ENCODE peak calls at places on chromosomes 16 and 17, in five cellular contexts. D is astrocyte, V is GM23248, B is stomach, L is iPS DF 6.9. Y is an unnamed sample. For H3K36me3 and H3K4me1, the result is how much of the 10 kb centered on the place peaks cover.

GRCh38 chr17:40058151-40058784 is 4.1 kb upstream of the MED24 start:
- DNase-seq in D (no peak), V (peak), B (no peak), L (no peak), Y (no peak)

GRCh38 chr16:56424404-56424765 is 960 bp downstream of the AMFR start:
- DNase-seq in D (no peak), V (peak), B (no peak), L (no peak), Y (no peak)

GRCh38 chr17:56217921-56218320 is 64.6 kb downstream of the ANKFN1 start:
- DNase-seq in D (no peak), V (no peak), B (no peak), L (no peak), Y (no peak)

GRCh38 chr17:49851387-49852291 is 3.8 kb upstream of the TAC4 start:
- DNase-seq in D (peak), V (peak), B (peak), L (no peak), Y (peak)

GRCh38 chr16:65751622-65752598 is 614.6 kb upstream of the CDH5 start:
- DNase-seq in D (no peak), V (no peak), B (no peak), L (no peak), Y (no peak)

GRCh38 chr17:45705123-45706009 is 78.8 kb upstream of the CRHR1 start:
- DNase-seq in D (peak), V (peak), B (no peak), L (no peak), Y (no peak)

GRCh38 chr16:68668266-68668665 is 23.2 kb downstream of the CDH3 start:
- DNase-seq in D (no peak), V (peak), B (no peak), L (no peak), Y (no peak)

GRCh38 chr17:40526668-40527067 is 25.2 kb upstream of the TNS4 start:
- DNase-seq in D (no peak), V (peak), B (no peak), L (no peak), Y (no peak)

GRCh38 chr17:27888945-27889344 is 4.2 kb downstream of the LYRM9 start:
- DNase-seq in D (no peak), V (no peak), B (peak), L (peak), Y (no peak)

GRCh38 chr16:11224894-11225676 is 30.9 kb downstream of the SOCS1 start:
- DNase-seq in D (no peak), V (no peak), B (peak), L (no peak), Y (peak)

GRCh38 chr16:79691001-79691400 is 90.5 kb upstream of the MAF start:
- DNase-seq in D (no peak), V (no peak), B (no peak), L (no peak), Y (no peak)

GRCh38 chr17:57294629-57295501 is 38.5 kb downstream of the MSI2 start:
- DNase-seq in D (peak), V (no peak), B (no peak), L (no peak), Y (peak)

GRCh38 chr16:86554917-86555762 is at the start of gene MTHFSD:
- DNase-seq in D (peak), V (peak), B (peak), L (peak), Y (peak)

GRCh38 chr17:72618018-72618509 is 474.4 kb downstream of the SLC39A11 start:
- DNase-seq in D (no peak), V (peak), B (peak), L (no peak), Y (no peak)

GRCh38 chr17:35493040-35493439 is 44.4 kb downstream of the SLFN12L start:
- DNase-seq in D (no peak), V (no peak), B (no peak), L (no peak), Y (no peak)

GRCh38 chr16:83653785-83654184 is 154.0 kb upstream of the HSBP1 start:
- DNase-seq in D (peak), V (peak), B (no peak), L (no peak), Y (no peak)

GRCh38 chr16:10571354-10571753 is 9.0 kb downstream of the EMP2 start:
- DNase-seq in D (no peak), V (no peak), B (no peak), L (no peak), Y (no peak)

GRCh38 chr17:48179071-48179945 is 71.7 kb downstream of the SNX11 start:
- DNase-seq in D (peak), V (no peak), B (no peak), L (no peak), Y (no peak)

GRCh38 chr16:53175118-53175517 is 120.3 kb downstream of the CHD9 start:
- DNase-seq in D (no peak), V (no peak), B (no peak), L (no peak), Y (no peak)

GRCh38 chr17:50649042-50649908 is 14.6 kb downstream of the ABCC3 start:
- DNase-seq in D (no peak), V (no peak), B (no peak), L (no peak), Y (no peak)

GRCh38 chr17:62963296-62963695 is 2.7 kb upstream of the TANC2 start:
- DNase-seq in D (peak), V (peak), B (no peak), L (no peak), Y (no peak)

DNA sequence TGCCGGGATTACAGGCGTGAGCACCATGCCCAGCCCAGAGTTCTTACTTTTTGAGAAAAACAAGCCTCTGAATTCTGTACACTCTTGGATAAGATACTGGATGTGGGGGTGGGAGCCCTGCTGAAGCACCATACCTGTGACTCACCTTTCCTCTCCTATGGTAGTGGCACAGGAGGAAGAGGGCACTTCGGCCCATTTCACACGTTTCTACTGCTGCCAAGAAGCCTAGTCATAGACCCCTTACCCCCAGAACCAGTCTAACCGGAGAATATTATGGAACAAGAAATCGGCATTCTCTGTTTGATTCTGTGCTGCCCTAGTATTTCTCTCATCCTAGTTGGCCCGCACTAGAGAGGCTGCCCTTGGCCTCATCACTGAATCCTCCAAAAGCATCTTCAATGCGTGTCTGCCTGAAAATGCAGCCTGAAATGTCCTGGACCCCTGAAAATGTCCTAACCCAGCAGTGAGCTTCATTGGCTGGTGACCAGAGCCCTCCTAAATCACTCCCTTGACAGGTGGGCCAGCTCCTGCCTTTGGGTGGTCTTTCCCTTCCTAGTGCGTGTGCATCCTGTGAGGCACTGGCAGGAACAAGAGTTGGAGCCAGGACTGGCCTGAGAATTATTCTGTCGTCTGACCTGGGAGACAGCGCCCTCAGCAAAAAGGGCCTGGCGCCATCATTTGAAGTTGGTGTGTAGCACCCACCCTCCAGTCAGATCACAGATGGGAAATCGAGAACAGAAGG is 37.9 kb downstream of the NDEL1 start:
- DNase-seq in D (no peak), V (no peak), B (no peak), L (no peak), Y (no peak)
- H3K36me3 ChIP-seq in D (half or more), V (under half), B (half or more), L (under half), Y (under half)

GRCh38 chr17:82328994-82329507 is 4.5 kb downstream of the SECTM1 start:
- DNase-seq in D (no peak), V (no peak), B (no peak), L (no peak), Y (no peak)
- H3K4me1 ChIP-seq in D (under half), V (under half), B (half or more), L (under half), Y (under half)

GRCh38 chr16:49795513-49795912 is 60.4 kb downstream of the ZNF423 start:
- DNase-seq in D (no peak), V (no peak), B (no peak), L (no peak), Y (no peak)
- H3K27ac ChIP-seq in D (no peak), V (no peak), B (no peak), L (no peak), Y (no peak)

DNA sequence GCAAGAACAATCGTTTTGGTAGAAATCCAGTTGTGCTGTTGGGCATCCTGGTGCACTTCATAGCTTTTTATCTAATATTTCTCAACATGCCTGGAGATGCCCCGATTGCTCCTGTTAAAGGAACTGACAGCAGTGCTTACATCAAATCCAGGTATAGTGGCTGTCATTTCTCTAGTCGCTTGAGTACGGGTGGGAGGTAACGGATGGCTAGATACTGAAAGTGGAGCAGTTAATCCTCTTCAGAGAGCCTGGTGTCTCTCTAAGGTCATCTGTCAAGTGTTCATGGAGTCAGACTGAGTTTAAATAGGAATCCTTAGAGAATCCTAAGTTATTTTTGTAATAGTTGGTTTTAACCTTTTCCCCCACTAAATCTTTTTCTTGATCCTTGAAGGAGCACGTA is 37.1 kb downstream of the MFSD11 start:
- DNase-seq in D (no peak), V (no peak), B (no peak), L (no peak), Y (no peak)
- H3K36me3 ChIP-seq in D (under half), V (under half), B (half or more), L (under half), Y (under half)

Y was measured in heart right ventricle.